ENCODE peak calls at places on chromosomes 2 and 18, in seven cellular contexts. One of them, this sample, is unnamed.
A peak's percentile ranks its signal among the peaks of the same experiment; 100 is the strongest.

GRCh38 chr2:142815375-142815774 is 62.1 kb upstream of the KYNU start:
- DNase-seq in HCT116: no peak
- DNase-seq in heart left ventricle: no peak
- DNase-seq in gastrocnemius medialis: no peak
- DNase-seq in uterus: no peak
- DNase-seq in fibroblast of lung: no peak
- DNase-seq in hepatocyte: no peak
- DNase-seq in this sample: no peak

GRCh38 chr2:241762321-241762932 is 14.2 kb upstream of the GAL3ST2 start:
- DNase-seq in heart left ventricle: no peak
- DNase-seq in hepatocyte: no peak
- DNase-seq in HCT116: no peak
- DNase-seq in uterus: no peak
- DNase-seq in gastrocnemius medialis: no peak
- DNase-seq in fibroblast of lung: no peak
- DNase-seq in this sample: peak; percentile 43

GRCh38 chr2:223811757-223812156 is 25.6 kb downstream of the AP1S3 start:
- DNase-seq in uterus: no peak
- DNase-seq in HCT116: no peak
- DNase-seq in hepatocyte: no peak
- DNase-seq in heart left ventricle: no peak
- DNase-seq in fibroblast of lung: peak; percentile 60
- DNase-seq in gastrocnemius medialis: no peak
- DNase-seq in this sample: no peak

GRCh38 chr2:96254592-96254991 is 11.2 kb downstream of the TMEM127 start:
- DNase-seq in HCT116: no peak
- DNase-seq in gastrocnemius medialis: no peak
- DNase-seq in fibroblast of lung: no peak
- DNase-seq in hepatocyte: no peak
- DNase-seq in heart left ventricle: peak; percentile 65
- DNase-seq in uterus: no peak
- DNase-seq in this sample: no peak

GRCh38 chr2:209334188-209335017 is 89.4 kb upstream of the MAP2 start:
- DNase-seq in HCT116: peak; percentile 60
- DNase-seq in fibroblast of lung: peak; percentile 69
- DNase-seq in heart left ventricle: peak; percentile 48
- DNase-seq in hepatocyte: peak; percentile 77
- DNase-seq in gastrocnemius medialis: no peak
- DNase-seq in uterus: peak; percentile 16
- DNase-seq in this sample: peak; percentile 46

GRCh38 chr18:59900222-59901128 is 679 bp downstream of the PMAIP1 start:
- DNase-seq in hepatocyte: peak; percentile 66
- DNase-seq in fibroblast of lung: peak; percentile 88
- DNase-seq in uterus: peak; percentile 16
- DNase-seq in gastrocnemius medialis: no peak
- DNase-seq in heart left ventricle: no peak
- DNase-seq in HCT116: no peak
- DNase-seq in this sample: peak; percentile 57

GRCh38 chr2:214593723-214594122 is 182.9 kb downstream of the VWC2L start:
- DNase-seq in uterus: no peak
- DNase-seq in HCT116: peak; percentile 27
- DNase-seq in heart left ventricle: no peak
- DNase-seq in gastrocnemius medialis: no peak
- DNase-seq in fibroblast of lung: peak; percentile 47
- DNase-seq in hepatocyte: peak; percentile 43
- DNase-seq in this sample: no peak

GRCh38 chr2:168775837-168776236 is 26.6 kb upstream of the NOSTRIN start:
- DNase-seq in uterus: no peak
- DNase-seq in hepatocyte: no peak
- DNase-seq in gastrocnemius medialis: no peak
- DNase-seq in HCT116: no peak
- DNase-seq in fibroblast of lung: no peak
- DNase-seq in heart left ventricle: no peak
- DNase-seq in this sample: no peak

GRCh38 chr18:33231474-33232317 is 208.8 kb downstream of the CCDC178 start:
- DNase-seq in hepatocyte: peak; percentile 89
- DNase-seq in fibroblast of lung: peak; percentile 77
- DNase-seq in heart left ventricle: peak; percentile 46
- DNase-seq in uterus: peak; percentile 41
- DNase-seq in HCT116: peak; percentile 19
- DNase-seq in gastrocnemius medialis: no peak
- DNase-seq in this sample: peak; percentile 63

GRCh38 chr2:69096326-69097095 is 83.5 kb downstream of the ANTXR1 start:
- DNase-seq in gastrocnemius medialis: no peak
- DNase-seq in heart left ventricle: no peak
- DNase-seq in fibroblast of lung: no peak
- DNase-seq in uterus: no peak
- DNase-seq in HCT116: no peak
- DNase-seq in hepatocyte: no peak
- DNase-seq in this sample: no peak

GRCh38 chr2:7209776-7210555 is 292.8 kb downstream of the RNF144A start:
- DNase-seq in heart left ventricle: no peak
- DNase-seq in HCT116: no peak
- DNase-seq in hepatocyte: no peak
- DNase-seq in fibroblast of lung: peak; percentile 13
- DNase-seq in gastrocnemius medialis: no peak
- DNase-seq in uterus: no peak
- DNase-seq in this sample: no peak

GRCh38 chr2:33765122-33765521 is 166.0 kb upstream of the FAM98A start:
- DNase-seq in heart left ventricle: no peak
- DNase-seq in fibroblast of lung: no peak
- DNase-seq in HCT116: no peak
- DNase-seq in uterus: no peak
- DNase-seq in gastrocnemius medialis: no peak
- DNase-seq in hepatocyte: peak; percentile 37
- DNase-seq in this sample: no peak

GRCh38 chr2:61720911-61721310 is 132.9 kb downstream of the FAM161A start:
- DNase-seq in fibroblast of lung: no peak
- DNase-seq in uterus: no peak
- DNase-seq in hepatocyte: no peak
- DNase-seq in heart left ventricle: no peak
- DNase-seq in gastrocnemius medialis: no peak
- DNase-seq in HCT116: no peak
- DNase-seq in this sample: peak; percentile 69

GRCh38 chr18:60067426-60068210 is 167.8 kb downstream of the PMAIP1 start:
- DNase-seq in fibroblast of lung: no peak
- DNase-seq in hepatocyte: no peak
- DNase-seq in heart left ventricle: no peak
- DNase-seq in gastrocnemius medialis: no peak
- DNase-seq in HCT116: no peak
- DNase-seq in uterus: no peak
- DNase-seq in this sample: no peak

GRCh38 chr2:209937893-209938292 is 64.5 kb upstream of the RPE start:
- DNase-seq in heart left ventricle: no peak
- DNase-seq in HCT116: no peak
- DNase-seq in fibroblast of lung: peak; percentile 41
- DNase-seq in gastrocnemius medialis: no peak
- DNase-seq in hepatocyte: no peak
- DNase-seq in uterus: no peak
- DNase-seq in this sample: no peak

GRCh38 chr2:27170569-27171337 is 21.9 kb downstream of the TCF23 start:
- DNase-seq in hepatocyte: no peak
- DNase-seq in uterus: no peak
- DNase-seq in HCT116: no peak
- DNase-seq in fibroblast of lung: no peak
- DNase-seq in gastrocnemius medialis: peak; percentile 12
- DNase-seq in heart left ventricle: no peak
- DNase-seq in this sample: no peak

GRCh38 chr2:121197369-121198091 is 87.5 kb downstream of the TFCP2L1 start:
- DNase-seq in HCT116: no peak
- DNase-seq in heart left ventricle: peak; percentile 51
- DNase-seq in gastrocnemius medialis: peak; percentile 97
- DNase-seq in fibroblast of lung: peak; percentile 39
- DNase-seq in hepatocyte: peak; percentile 71
- DNase-seq in uterus: no peak
- DNase-seq in this sample: peak; percentile 87

GRCh38 chr2:215410932-215411285 is 25.0 kb downstream of the FN1 start:
- DNase-seq in fibroblast of lung: peak; percentile 98
- DNase-seq in gastrocnemius medialis: no peak
- DNase-seq in HCT116: peak; percentile 89
- DNase-seq in uterus: no peak
- DNase-seq in hepatocyte: no peak
- DNase-seq in heart left ventricle: no peak
- DNase-seq in this sample: peak; percentile 93

GRCh38 chr2:197152451-197153228 is 157.9 kb downstream of the ANKRD44 start:
- DNase-seq in uterus: no peak
- DNase-seq in fibroblast of lung: peak; percentile 52
- DNase-seq in gastrocnemius medialis: no peak
- DNase-seq in heart left ventricle: no peak
- DNase-seq in hepatocyte: no peak
- DNase-seq in HCT116: no peak
- DNase-seq in this sample: peak; percentile 13

GRCh38 chr2:181393472-181393871 is 63.7 kb upstream of the ITGA4 start:
- DNase-seq in hepatocyte: no peak
- DNase-seq in fibroblast of lung: peak; percentile 60
- DNase-seq in gastrocnemius medialis: no peak
- DNase-seq in heart left ventricle: no peak
- DNase-seq in uterus: no peak
- DNase-seq in HCT116: peak; percentile 1
- DNase-seq in this sample: peak; percentile 78

GRCh38 chr2:205998601-205999000 is 87.4 kb downstream of the INO80D start:
- DNase-seq in uterus: no peak
- DNase-seq in gastrocnemius medialis: no peak
- DNase-seq in heart left ventricle: no peak
- DNase-seq in hepatocyte: no peak
- DNase-seq in fibroblast of lung: no peak
- DNase-seq in HCT116: no peak
- DNase-seq in this sample: no peak

GRCh38 chr2:219220652-219221402 is 2.1 kb upstream of the ABCB6 start:
- DNase-seq in HCT116: no peak
- DNase-seq in uterus: no peak
- DNase-seq in fibroblast of lung: no peak
- DNase-seq in heart left ventricle: no peak
- DNase-seq in gastrocnemius medialis: no peak
- DNase-seq in hepatocyte: no peak
- DNase-seq in this sample: no peak

GRCh38 chr2:200432296-200432695 is 77.6 kb downstream of the KCTD18 start:
- DNase-seq in HCT116: no peak
- DNase-seq in hepatocyte: no peak
- DNase-seq in fibroblast of lung: no peak
- DNase-seq in heart left ventricle: no peak
- DNase-seq in gastrocnemius medialis: no peak
- DNase-seq in uterus: no peak
- DNase-seq in this sample: no peak

GRCh38 chr2:176297067-176297466 is 27.8 kb downstream of the MTX2 start:
- DNase-seq in heart left ventricle: no peak
- DNase-seq in uterus: no peak
- DNase-seq in HCT116: no peak
- DNase-seq in gastrocnemius medialis: no peak
- DNase-seq in fibroblast of lung: no peak
- DNase-seq in hepatocyte: peak; percentile 5
- DNase-seq in this sample: no peak

GRCh38 chr2:100660851-100661584 is 98.2 kb downstream of the PDCL3 start:
- DNase-seq in hepatocyte: no peak
- DNase-seq in HCT116: no peak
- DNase-seq in fibroblast of lung: no peak
- DNase-seq in heart left ventricle: no peak
- DNase-seq in uterus: no peak
- DNase-seq in gastrocnemius medialis: no peak
- DNase-seq in this sample: no peak
- H3K27me3 ChIP-seq in hepatocyte: peaks cover 2% of the 10 kb centered on the region
- H3K27me3 ChIP-seq in HCT116: no peaks in the 10 kb centered on the region
- H3K27me3 ChIP-seq in fibroblast of lung: peaks cover 9% of the 10 kb centered on the region
- H3K27me3 ChIP-seq in heart left ventricle: no peaks in the 10 kb centered on the region
- H3K27me3 ChIP-seq in uterus: no peaks in the 10 kb centered on the region
- H3K27me3 ChIP-seq in gastrocnemius medialis: no peaks in the 10 kb centered on the region
- H3K27me3 ChIP-seq in this sample: no peaks in the 10 kb centered on the region

DNA sequence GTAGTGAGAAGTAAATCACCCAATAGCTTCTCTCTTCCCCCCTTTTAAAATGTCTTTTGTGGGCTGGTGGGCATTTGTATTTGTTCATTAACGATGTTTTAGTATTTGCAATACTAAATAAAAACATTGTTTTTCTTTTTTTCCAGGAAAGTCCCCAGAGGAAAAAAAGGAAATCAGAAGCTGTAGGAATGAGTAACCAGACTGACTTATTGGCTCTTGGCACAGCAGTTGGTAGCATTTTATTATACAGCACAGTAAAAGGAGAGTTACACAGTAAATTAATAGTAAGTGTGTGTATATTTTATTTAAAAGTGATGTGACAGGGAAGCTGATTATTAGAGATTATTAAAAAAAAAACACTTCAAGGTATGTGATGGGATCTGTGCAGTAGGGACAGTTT is 7.4 kb downstream of the WDR43 start:
- DNase-seq in fibroblast of lung: no peak
- DNase-seq in uterus: no peak
- DNase-seq in HCT116: no peak
- DNase-seq in gastrocnemius medialis: no peak
- DNase-seq in heart left ventricle: no peak
- DNase-seq in hepatocyte: no peak
- DNase-seq in this sample: no peak
- H3K36me3 ChIP-seq in fibroblast of lung: peaks cover 8% of the 10 kb centered on the region
- H3K36me3 ChIP-seq in uterus: no peaks in the 10 kb centered on the region
- H3K36me3 ChIP-seq in HCT116: peaks cover 46% of the 10 kb centered on the region
- H3K36me3 ChIP-seq in gastrocnemius medialis: no peaks in the 10 kb centered on the region
- H3K36me3 ChIP-seq in heart left ventricle: peaks cover 43% of the 10 kb centered on the region
- H3K36me3 ChIP-seq in hepatocyte: no peaks in the 10 kb centered on the region
- H3K36me3 ChIP-seq in this sample: peaks cover 8% of the 10 kb centered on the region

DNA sequence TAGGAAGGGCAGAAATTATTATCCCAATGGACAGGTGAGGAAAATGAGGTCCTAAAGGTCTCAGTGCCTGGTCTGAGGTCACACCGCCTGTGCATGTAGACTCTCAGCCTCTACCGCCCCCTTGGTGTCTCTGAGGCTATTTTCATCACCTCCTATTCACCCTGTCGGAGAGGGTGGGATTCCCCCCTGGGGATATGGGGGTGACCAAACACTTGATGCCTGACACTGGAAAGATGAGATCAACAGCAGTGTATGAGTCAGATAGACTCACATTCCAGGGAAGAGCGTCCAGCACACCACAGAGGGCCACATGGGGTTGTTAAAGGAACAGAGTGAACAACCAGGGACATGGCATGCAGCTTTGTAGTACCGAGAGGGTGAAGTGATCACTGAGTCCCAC is 199.7 kb downstream of the SMAD2 start:
- DNase-seq in uterus: no peak
- DNase-seq in gastrocnemius medialis: no peak
- DNase-seq in HCT116: no peak
- DNase-seq in heart left ventricle: no peak
- DNase-seq in hepatocyte: no peak
- DNase-seq in fibroblast of lung: no peak
- DNase-seq in this sample: no peak
- H3K27me3 ChIP-seq in uterus: no peaks in the 10 kb centered on the region
- H3K27me3 ChIP-seq in gastrocnemius medialis: peaks cover 15% of the 10 kb centered on the region
- H3K27me3 ChIP-seq in HCT116: peaks cover 85% of the 10 kb centered on the region
- H3K27me3 ChIP-seq in heart left ventricle: no peaks in the 10 kb centered on the region
- H3K27me3 ChIP-seq in hepatocyte: peaks cover 3% of the 10 kb centered on the region
- H3K27me3 ChIP-seq in fibroblast of lung: no peaks in the 10 kb centered on the region
- H3K27me3 ChIP-seq in this sample: peaks cover 2% of the 10 kb centered on the region

DNA sequence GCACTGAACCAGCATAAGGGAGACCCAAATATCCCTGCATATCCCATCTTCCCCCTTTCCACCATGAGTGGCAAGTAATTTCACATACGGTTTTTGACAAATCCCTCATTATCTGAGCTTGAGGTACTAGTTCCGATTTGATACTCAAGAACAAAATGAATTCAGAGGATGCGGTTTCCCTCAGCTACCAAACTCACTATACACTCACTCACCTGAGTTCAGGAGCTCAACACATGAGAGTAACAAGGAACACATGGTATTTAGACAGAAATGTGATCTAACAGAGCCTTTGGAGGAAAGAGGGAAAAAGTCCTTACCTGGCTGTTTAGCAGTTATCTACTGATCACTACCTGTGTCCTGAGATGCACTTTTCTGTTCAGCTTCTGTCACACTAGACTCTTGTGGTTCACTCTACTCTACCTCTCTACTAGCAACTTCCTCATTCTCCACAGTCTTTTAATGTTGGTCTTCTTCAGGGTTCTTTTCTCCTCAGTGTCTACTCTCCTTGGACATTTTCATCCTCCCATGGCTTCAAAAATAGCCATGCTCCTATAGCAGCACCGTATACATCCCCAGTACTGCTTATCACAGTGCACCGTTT is 25.1 kb downstream of the ASXL2 start:
- DNase-seq in fibroblast of lung: no peak
- DNase-seq in HCT116: no peak
- DNase-seq in hepatocyte: no peak
- DNase-seq in gastrocnemius medialis: no peak
- DNase-seq in uterus: no peak
- DNase-seq in heart left ventricle: no peak
- DNase-seq in this sample: no peak
- H3K36me3 ChIP-seq in fibroblast of lung: no peaks in the 10 kb centered on the region
- H3K36me3 ChIP-seq in HCT116: no peaks in the 10 kb centered on the region
- H3K36me3 ChIP-seq in hepatocyte: no peaks in the 10 kb centered on the region
- H3K36me3 ChIP-seq in gastrocnemius medialis: no peaks in the 10 kb centered on the region
- H3K36me3 ChIP-seq in uterus: no peaks in the 10 kb centered on the region
- H3K36me3 ChIP-seq in heart left ventricle: peaks cover 8% of the 10 kb centered on the region
- H3K36me3 ChIP-seq in this sample: peaks cover 3% of the 10 kb centered on the region